ENCODE peak calls at places on chromosomes 3 and 15, in seven cellular contexts. One of them, this sample, is unnamed.

GRCh38 chr3:9834520-9835380 is 9.1 kb downstream of the RPUSD3 start:
- DNase-seq in left lung: no peak
- DNase-seq in psoas muscle: no peak
- DNase-seq in brain microvascular endothelial cell: no peak
- DNase-seq in fibroblast of lung: no peak
- DNase-seq in transverse colon: no peak
- DNase-seq in uterus: no peak
- DNase-seq in this sample: no peak

GRCh38 chr3:153291052-153291689 is 129.1 kb downstream of the RAP2B start:
- DNase-seq in left lung: no peak
- DNase-seq in psoas muscle: no peak
- DNase-seq in brain microvascular endothelial cell: peak; percentile 32
- DNase-seq in fibroblast of lung: peak; percentile 38
- DNase-seq in transverse colon: no peak
- DNase-seq in uterus: no peak
- DNase-seq in this sample: no peak

GRCh38 chr15:90924375-90924774 is 8.0 kb downstream of the HDDC3 start:
- DNase-seq in left lung: no peak
- DNase-seq in psoas muscle: no peak
- DNase-seq in brain microvascular endothelial cell: no peak
- DNase-seq in fibroblast of lung: no peak
- DNase-seq in transverse colon: no peak
- DNase-seq in uterus: no peak
- DNase-seq in this sample: no peak

GRCh38 chr3:101262393-101263240 is 57.8 kb downstream of the IMPG2 start:
- DNase-seq in left lung: no peak
- DNase-seq in psoas muscle: no peak
- DNase-seq in brain microvascular endothelial cell: no peak
- DNase-seq in fibroblast of lung: no peak
- DNase-seq in transverse colon: no peak
- DNase-seq in uterus: no peak
- DNase-seq in this sample: no peak

GRCh38 chr3:114651555-114651954 is 357.7 kb downstream of the TIGIT start:
- DNase-seq in left lung: no peak
- DNase-seq in psoas muscle: no peak
- DNase-seq in brain microvascular endothelial cell: no peak
- DNase-seq in fibroblast of lung: no peak
- DNase-seq in transverse colon: no peak
- DNase-seq in uterus: no peak
- DNase-seq in this sample: no peak

GRCh38 chr3:55937301-55937700 is 450.2 kb upstream of the WNT5A start:
- DNase-seq in left lung: no peak
- DNase-seq in psoas muscle: no peak
- DNase-seq in brain microvascular endothelial cell: no peak
- DNase-seq in fibroblast of lung: no peak
- DNase-seq in transverse colon: no peak
- DNase-seq in uterus: no peak
- DNase-seq in this sample: no peak

GRCh38 chr3:41652506-41652905 is 309.4 kb downstream of the ULK4 start:
- DNase-seq in left lung: no peak
- DNase-seq in psoas muscle: no peak
- DNase-seq in brain microvascular endothelial cell: no peak
- DNase-seq in fibroblast of lung: no peak
- DNase-seq in transverse colon: no peak
- DNase-seq in uterus: no peak
- DNase-seq in this sample: no peak

GRCh38 chr3:57545636-57546268 is 1.6 kb upstream of the DNAH12 start:
- DNase-seq in left lung: no peak
- DNase-seq in psoas muscle: no peak
- DNase-seq in brain microvascular endothelial cell: no peak
- DNase-seq in fibroblast of lung: no peak
- DNase-seq in transverse colon: no peak
- DNase-seq in uterus: no peak
- DNase-seq in this sample: no peak

GRCh38 chr15:41523097-41523496 is 9.5 kb upstream of the LTK start:
- DNase-seq in left lung: no peak
- DNase-seq in psoas muscle: no peak
- DNase-seq in brain microvascular endothelial cell: no peak
- DNase-seq in fibroblast of lung: no peak
- DNase-seq in transverse colon: no peak
- DNase-seq in uterus: no peak
- DNase-seq in this sample: no peak

GRCh38 chr15:57025264-57025939 is 107.0 kb downstream of the TCF12 start:
- DNase-seq in left lung: no peak
- DNase-seq in psoas muscle: no peak
- DNase-seq in brain microvascular endothelial cell: no peak
- DNase-seq in fibroblast of lung: peak; percentile 83
- DNase-seq in transverse colon: no peak
- DNase-seq in uterus: no peak
- DNase-seq in this sample: no peak

GRCh38 chr3:29537889-29538609 is 257.2 kb downstream of the RBMS3 start:
- DNase-seq in left lung: no peak
- DNase-seq in psoas muscle: no peak
- DNase-seq in brain microvascular endothelial cell: no peak
- DNase-seq in fibroblast of lung: no peak
- DNase-seq in transverse colon: no peak
- DNase-seq in uterus: no peak
- DNase-seq in this sample: no peak

GRCh38 chr15:63490345-63491034 is 13.9 kb upstream of the USP3 start:
- DNase-seq in left lung: no peak
- DNase-seq in psoas muscle: no peak
- DNase-seq in brain microvascular endothelial cell: no peak
- DNase-seq in fibroblast of lung: no peak
- DNase-seq in transverse colon: no peak
- DNase-seq in uterus: no peak
- DNase-seq in this sample: no peak

GRCh38 chr3:33096103-33096868 is 660 bp downstream of the GLB1 start:
- DNase-seq in left lung: peak; percentile 93
- DNase-seq in psoas muscle: peak; percentile 63
- DNase-seq in brain microvascular endothelial cell: peak; percentile 16
- DNase-seq in fibroblast of lung: peak; percentile 48
- DNase-seq in transverse colon: peak; percentile 67
- DNase-seq in uterus: peak; percentile 37
- DNase-seq in this sample: no peak

GRCh38 chr15:101137312-101137940 is 114.4 kb downstream of the CHSY1 start:
- DNase-seq in left lung: peak; percentile 79
- DNase-seq in psoas muscle: no peak
- DNase-seq in brain microvascular endothelial cell: no peak
- DNase-seq in fibroblast of lung: no peak
- DNase-seq in transverse colon: no peak
- DNase-seq in uterus: no peak
- DNase-seq in this sample: no peak

GRCh38 chr3:139127101-139127500 is 82.4 kb upstream of the PRR23C start:
- DNase-seq in left lung: no peak
- DNase-seq in psoas muscle: no peak
- DNase-seq in brain microvascular endothelial cell: peak; percentile 72
- DNase-seq in fibroblast of lung: peak; percentile 77
- DNase-seq in transverse colon: no peak
- DNase-seq in uterus: no peak
- DNase-seq in this sample: no peak
- H3K36me3 ChIP-seq in left lung: no peaks in the 10 kb centered on the region
- H3K36me3 ChIP-seq in psoas muscle: no peaks in the 10 kb centered on the region
- H3K36me3 ChIP-seq in brain microvascular endothelial cell: no peaks in the 10 kb centered on the region
- H3K36me3 ChIP-seq in fibroblast of lung: no peaks in the 10 kb centered on the region
- H3K36me3 ChIP-seq in transverse colon: no peaks in the 10 kb centered on the region
- H3K36me3 ChIP-seq in uterus: no peaks in the 10 kb centered on the region
- H3K36me3 ChIP-seq in this sample: no peaks in the 10 kb centered on the region

GRCh38 chr3:59258591-59258990 is 208.8 kb upstream of the CFAP20DC start:
- DNase-seq in left lung: no peak
- DNase-seq in psoas muscle: no peak
- DNase-seq in brain microvascular endothelial cell: no peak
- DNase-seq in fibroblast of lung: no peak
- DNase-seq in transverse colon: no peak
- DNase-seq in uterus: no peak
- DNase-seq in this sample: no peak
- TF ChIP-seq CTCF in left lung: no peak
- TF ChIP-seq CTCF in psoas muscle: no peak
- TF ChIP-seq CTCF in brain microvascular endothelial cell: peak; percentile 22
- TF ChIP-seq CTCF in fibroblast of lung: no peak
- TF ChIP-seq CTCF in transverse colon: no peak
- TF ChIP-seq CTCF in uterus: no peak
- TF ChIP-seq CTCF in this sample: no peak

GRCh38 chr3:12994357-12994606 is 78.9 kb downstream of the IQSEC1 start:
- DNase-seq in left lung: peak; percentile 91
- DNase-seq in psoas muscle: peak; percentile 63
- DNase-seq in brain microvascular endothelial cell: no peak
- DNase-seq in fibroblast of lung: no peak
- DNase-seq in transverse colon: peak; percentile 71
- DNase-seq in uterus: peak; percentile 46
- DNase-seq in this sample: no peak

GRCh38 chr3:12993022-12993622 is 80.1 kb downstream of the IQSEC1 start:
- DNase-seq in left lung: peak; percentile 82
- DNase-seq in psoas muscle: no peak
- DNase-seq in brain microvascular endothelial cell: no peak
- DNase-seq in fibroblast of lung: no peak
- DNase-seq in transverse colon: peak; percentile 26
- DNase-seq in uterus: no peak
- DNase-seq in this sample: no peak

GRCh38 chr3:12992629-12993021 is 80.6 kb downstream of the IQSEC1 start:
- DNase-seq in left lung: no peak
- DNase-seq in psoas muscle: no peak
- DNase-seq in brain microvascular endothelial cell: no peak
- DNase-seq in fibroblast of lung: no peak
- DNase-seq in transverse colon: peak; percentile 8
- DNase-seq in uterus: no peak
- DNase-seq in this sample: no peak

GRCh38 chr3:12994607-12995388 is 78.4 kb downstream of the IQSEC1 start:
- DNase-seq in left lung: peak; percentile 98
- DNase-seq in psoas muscle: peak; percentile 91
- DNase-seq in brain microvascular endothelial cell: peak; percentile 53
- DNase-seq in fibroblast of lung: peak; percentile 65
- DNase-seq in transverse colon: peak; percentile 93
- DNase-seq in uterus: peak; percentile 85
- DNase-seq in this sample: no peak

DNA sequence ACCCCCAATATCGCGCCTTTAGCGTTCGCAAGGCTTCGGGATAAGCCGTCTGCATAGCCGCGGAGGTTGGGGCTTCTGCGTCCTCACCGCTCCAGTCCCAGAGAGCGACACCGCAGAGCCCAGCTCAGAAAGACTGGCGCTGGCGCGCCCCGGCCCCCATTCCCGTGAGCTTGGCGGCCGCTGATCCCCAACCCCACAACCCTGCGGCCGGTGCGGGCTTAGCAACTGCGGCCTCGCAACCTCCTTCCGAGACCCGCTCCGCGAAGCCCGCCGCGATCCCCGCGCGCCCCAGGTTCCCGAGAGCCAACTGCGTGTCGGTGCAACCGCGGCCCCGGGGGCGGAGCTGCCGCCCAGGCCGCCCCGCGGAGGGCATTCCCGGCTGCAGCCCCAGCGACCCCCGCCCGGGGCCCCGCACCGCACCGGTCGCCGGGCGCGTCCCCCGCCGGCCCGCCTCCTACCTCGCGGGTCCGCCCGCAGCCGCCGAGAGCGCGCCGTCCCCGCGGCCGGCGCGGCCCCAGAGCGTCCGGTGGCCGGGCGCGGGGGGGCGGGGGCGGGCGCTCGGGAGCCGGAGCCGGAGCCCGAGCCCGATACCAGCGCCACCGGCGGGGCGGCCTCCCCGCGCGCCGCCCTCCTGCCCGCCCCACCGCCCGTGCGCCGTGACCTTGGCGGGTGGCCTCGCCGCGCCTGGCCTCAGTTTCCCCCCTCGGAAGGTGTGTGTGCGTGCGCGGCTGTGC is 79.4 kb downstream of the IQSEC1 start:
- DNase-seq in left lung: peak; percentile 88
- DNase-seq in psoas muscle: peak; percentile 47
- DNase-seq in brain microvascular endothelial cell: no peak
- DNase-seq in fibroblast of lung: no peak
- DNase-seq in transverse colon: peak; percentile 34
- DNase-seq in uterus: no peak
- DNase-seq in this sample: no peak
- H3K36me3 ChIP-seq in left lung: peaks cover 7% of the 10 kb centered on the region
- H3K36me3 ChIP-seq in psoas muscle: no peaks in the 10 kb centered on the region
- H3K36me3 ChIP-seq in brain microvascular endothelial cell: no peaks in the 10 kb centered on the region
- H3K36me3 ChIP-seq in fibroblast of lung: no peaks in the 10 kb centered on the region
- H3K36me3 ChIP-seq in transverse colon: no peaks in the 10 kb centered on the region
- H3K36me3 ChIP-seq in uterus: no peaks in the 10 kb centered on the region
- H3K36me3 ChIP-seq in this sample: no peaks in the 10 kb centered on the region

DNA sequence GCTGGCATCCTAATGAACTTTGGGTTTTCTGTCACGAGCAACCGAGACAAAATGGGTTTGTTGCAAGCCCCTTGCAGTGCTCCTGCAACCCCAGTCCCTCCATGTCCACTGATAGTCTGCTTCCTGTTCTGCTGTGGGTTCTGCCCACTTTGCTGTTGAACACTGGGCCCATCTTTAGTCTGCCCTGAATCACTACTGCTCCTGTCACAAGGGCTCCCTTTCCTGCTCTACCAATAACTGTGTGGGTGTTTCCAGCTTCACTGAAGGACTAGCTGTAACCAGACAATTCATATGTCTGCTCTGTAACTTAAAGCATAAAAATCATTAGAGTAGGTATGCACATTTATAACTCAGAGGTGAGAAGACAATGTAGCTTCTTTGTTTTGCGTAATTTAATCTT is 12.7 kb upstream of the OXSR1 start:
- DNase-seq in left lung: no peak
- DNase-seq in psoas muscle: no peak
- DNase-seq in brain microvascular endothelial cell: no peak
- DNase-seq in fibroblast of lung: no peak
- DNase-seq in transverse colon: no peak
- DNase-seq in uterus: no peak
- DNase-seq in this sample: no peak
- TF ChIP-seq CTCF in left lung: no peak
- TF ChIP-seq CTCF in psoas muscle: no peak
- TF ChIP-seq CTCF in brain microvascular endothelial cell: no peak
- TF ChIP-seq CTCF in fibroblast of lung: no peak
- TF ChIP-seq CTCF in transverse colon: no peak
- TF ChIP-seq CTCF in uterus: no peak
- TF ChIP-seq CTCF in this sample: no peak

DNA sequence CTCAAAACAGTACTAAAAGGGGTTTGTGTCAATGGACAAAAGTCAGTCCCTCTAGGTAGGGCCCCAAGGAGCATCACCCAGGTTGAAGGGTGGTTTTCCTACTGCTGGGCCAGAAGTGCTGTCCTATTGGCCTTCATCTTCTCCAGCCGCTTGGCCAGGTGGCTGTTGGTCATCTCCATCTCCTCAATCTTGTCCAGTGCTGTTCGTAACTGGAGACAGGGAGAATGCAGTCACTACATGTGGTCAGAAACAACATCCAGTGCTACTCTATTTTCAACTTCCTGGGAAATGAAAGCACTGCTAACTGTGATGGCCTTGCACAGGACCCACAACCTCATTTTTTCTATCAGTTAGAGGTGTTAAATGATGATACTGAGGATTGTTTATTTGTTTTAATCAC is 60.4 kb downstream of the MLH1 start:
- DNase-seq in left lung: no peak
- DNase-seq in psoas muscle: no peak
- DNase-seq in brain microvascular endothelial cell: no peak
- DNase-seq in fibroblast of lung: no peak
- DNase-seq in transverse colon: no peak
- DNase-seq in uterus: no peak
- DNase-seq in this sample: no peak
- H3K36me3 ChIP-seq in left lung: peaks cover 99% of the 10 kb centered on the region
- H3K36me3 ChIP-seq in psoas muscle: peaks cover 86% of the 10 kb centered on the region
- H3K36me3 ChIP-seq in brain microvascular endothelial cell: peaks cover 40% of the 10 kb centered on the region
- H3K36me3 ChIP-seq in fibroblast of lung: peaks cover 22% of the 10 kb centered on the region
- H3K36me3 ChIP-seq in transverse colon: peaks cover 47% of the 10 kb centered on the region
- H3K36me3 ChIP-seq in uterus: no peaks in the 10 kb centered on the region
- H3K36me3 ChIP-seq in this sample: peaks cover 1% of the 10 kb centered on the region

This sample was measured in kidney epithelial cell.